ENCODE peak calls at places on chromosomes 1 and 21, in five cellular contexts. One of them, this sample, is unnamed.

GRCh38 chr1:181033799-181034391 is at the start of gene MR1:
- DNase-seq in breast epithelium: no peak
- DNase-seq in HFF-Myc: no peak
- DNase-seq in tibial nerve: no peak
- DNase-seq in endodermal cell: no peak
- DNase-seq in this sample: peak

GRCh38 chr1:203126866-203127671 is 457 bp upstream of the ADORA1 start:
- DNase-seq in endodermal cell: peak
- DNase-seq in breast epithelium: no peak
- DNase-seq in tibial nerve: no peak
- DNase-seq in HFF-Myc: no peak
- DNase-seq in this sample: no peak

GRCh38 chr1:19405195-19405760 is 80.1 kb downstream of the CAPZB start:
- DNase-seq in breast epithelium: no peak
- DNase-seq in tibial nerve: no peak
- DNase-seq in endodermal cell: no peak
- DNase-seq in HFF-Myc: no peak
- DNase-seq in this sample: no peak

GRCh38 chr1:45205000-45205909 is 1.1 kb downstream of the ZSWIM5 start:
- DNase-seq in endodermal cell: peak
- DNase-seq in breast epithelium: no peak
- DNase-seq in tibial nerve: peak
- DNase-seq in HFF-Myc: no peak
- DNase-seq in this sample: peak

GRCh38 chr1:160681067-160681890 is 30.3 kb downstream of the CD48 start:
- DNase-seq in breast epithelium: no peak
- DNase-seq in tibial nerve: no peak
- DNase-seq in HFF-Myc: peak
- DNase-seq in endodermal cell: peak
- DNase-seq in this sample: peak

GRCh38 chr1:212669102-212669501 is 30.5 kb downstream of the BATF3 start:
- DNase-seq in breast epithelium: no peak
- DNase-seq in HFF-Myc: no peak
- DNase-seq in endodermal cell: peak
- DNase-seq in tibial nerve: no peak
- DNase-seq in this sample: no peak

GRCh38 chr1:941588-942383 is 17.3 kb downstream of the NOC2L start:
- DNase-seq in breast epithelium: peak
- DNase-seq in HFF-Myc: no peak
- DNase-seq in endodermal cell: peak
- DNase-seq in tibial nerve: no peak
- DNase-seq in this sample: peak

GRCh38 chr1:234699795-234700665 is 90.1 kb upstream of the IRF2BP2 start:
- DNase-seq in breast epithelium: peak
- DNase-seq in HFF-Myc: peak
- DNase-seq in tibial nerve: no peak
- DNase-seq in endodermal cell: no peak
- DNase-seq in this sample: no peak

GRCh38 chr1:188769936-188770335 is 1707.7 kb downstream of the BRINP3 start:
- DNase-seq in endodermal cell: no peak
- DNase-seq in HFF-Myc: no peak
- DNase-seq in tibial nerve: no peak
- DNase-seq in breast epithelium: no peak
- DNase-seq in this sample: no peak

GRCh38 chr1:50427818-50428779 is 4.9 kb upstream of the DMRTA2 start:
- DNase-seq in tibial nerve: no peak
- DNase-seq in endodermal cell: peak
- DNase-seq in HFF-Myc: no peak
- DNase-seq in breast epithelium: no peak
- DNase-seq in this sample: no peak

GRCh38 chr1:68528243-68528642 is 31.4 kb upstream of the DEPDC1 start:
- DNase-seq in breast epithelium: no peak
- DNase-seq in tibial nerve: no peak
- DNase-seq in HFF-Myc: no peak
- DNase-seq in endodermal cell: no peak
- DNase-seq in this sample: no peak

GRCh38 chr1:200900877-200901276 is 6.2 kb downstream of the INAVA start:
- DNase-seq in HFF-Myc: no peak
- DNase-seq in endodermal cell: no peak
- DNase-seq in tibial nerve: no peak
- DNase-seq in breast epithelium: no peak
- DNase-seq in this sample: no peak

GRCh38 chr1:21021311-21021710 is 155.4 kb downstream of the EIF4G3 start:
- DNase-seq in HFF-Myc: no peak
- DNase-seq in breast epithelium: no peak
- DNase-seq in tibial nerve: no peak
- DNase-seq in endodermal cell: no peak
- DNase-seq in this sample: no peak

GRCh38 chr1:167905182-167905581 is 8.8 kb downstream of the ADCY10 start:
- DNase-seq in HFF-Myc: no peak
- DNase-seq in endodermal cell: no peak
- DNase-seq in tibial nerve: no peak
- DNase-seq in breast epithelium: no peak
- DNase-seq in this sample: no peak

GRCh38 chr21:38997756-38998155 is 185.5 kb downstream of the PSMG1 start:
- DNase-seq in endodermal cell: no peak
- DNase-seq in tibial nerve: no peak
- DNase-seq in breast epithelium: no peak
- DNase-seq in HFF-Myc: no peak
- DNase-seq in this sample: no peak

GRCh38 chr1:31376374-31377134 is 3.7 kb upstream of the FABP3 start:
- DNase-seq in endodermal cell: peak
- DNase-seq in breast epithelium: no peak
- DNase-seq in tibial nerve: no peak
- DNase-seq in HFF-Myc: peak
- DNase-seq in this sample: peak

GRCh38 chr21:37427221-37427620 is 60.6 kb downstream of the DYRK1A start:
- DNase-seq in endodermal cell: no peak
- DNase-seq in tibial nerve: no peak
- DNase-seq in breast epithelium: no peak
- DNase-seq in HFF-Myc: no peak
- DNase-seq in this sample: no peak

GRCh38 chr1:99170516-99170915 is 93.8 kb upstream of the PLPPR4 start:
- DNase-seq in breast epithelium: no peak
- DNase-seq in tibial nerve: no peak
- DNase-seq in endodermal cell: no peak
- DNase-seq in HFF-Myc: no peak
- DNase-seq in this sample: no peak

GRCh38 chr1:21564521-21565095 is 55.4 kb downstream of the ALPL start:
- DNase-seq in tibial nerve: no peak
- DNase-seq in HFF-Myc: no peak
- DNase-seq in breast epithelium: no peak
- DNase-seq in endodermal cell: no peak
- DNase-seq in this sample: no peak

GRCh38 chr1:204591473-204592090 is 75.4 kb downstream of the MDM4 start:
- DNase-seq in tibial nerve: no peak
- DNase-seq in endodermal cell: no peak
- DNase-seq in breast epithelium: no peak
- DNase-seq in HFF-Myc: no peak
- DNase-seq in this sample: no peak

GRCh38 chr1:18805925-18806849 is 53.3 kb downstream of the TAS1R2 start:
- DNase-seq in breast epithelium: no peak
- DNase-seq in HFF-Myc: no peak
- DNase-seq in tibial nerve: no peak
- DNase-seq in endodermal cell: no peak
- DNase-seq in this sample: peak

GRCh38 chr1:99808391-99809115 is 41.6 kb upstream of the AGL start:
- DNase-seq in breast epithelium: no peak
- DNase-seq in HFF-Myc: peak
- DNase-seq in endodermal cell: peak
- DNase-seq in tibial nerve: no peak
- DNase-seq in this sample: peak

GRCh38 chr1:203800001-203800400 is 4.6 kb downstream of the ZBED6 start:
- DNase-seq in tibial nerve: no peak
- DNase-seq in HFF-Myc: no peak
- DNase-seq in breast epithelium: no peak
- DNase-seq in endodermal cell: no peak
- DNase-seq in this sample: no peak

GRCh38 chr1:162040657-162041056 is 17.0 kb upstream of the OLFML2B start:
- DNase-seq in endodermal cell: no peak
- DNase-seq in tibial nerve: no peak
- DNase-seq in HFF-Myc: no peak
- DNase-seq in breast epithelium: no peak
- DNase-seq in this sample: no peak

GRCh38 chr1:54273837-54274192 is 73.8 kb downstream of the MRPL37 start:
- DNase-seq in breast epithelium: no peak
- DNase-seq in tibial nerve: peak
- DNase-seq in endodermal cell: peak
- DNase-seq in HFF-Myc: no peak
- DNase-seq in this sample: peak

GRCh38 chr1:180636138-180636537 is 4.3 kb downstream of the XPR1 start:
- DNase-seq in tibial nerve: no peak
- DNase-seq in endodermal cell: no peak
- DNase-seq in HFF-Myc: no peak
- DNase-seq in breast epithelium: no peak
- DNase-seq in this sample: no peak

GRCh38 chr1:53328009-53328489 is at the start of gene LRP8:
- DNase-seq in endodermal cell: peak
- DNase-seq in HFF-Myc: no peak
- DNase-seq in breast epithelium: no peak
- DNase-seq in tibial nerve: peak
- DNase-seq in this sample: peak

GRCh38 chr1:244239261-244239770 is 188.2 kb downstream of the ZBTB18 start:
- DNase-seq in HFF-Myc: no peak
- DNase-seq in breast epithelium: no peak
- DNase-seq in tibial nerve: no peak
- DNase-seq in endodermal cell: peak
- DNase-seq in this sample: no peak

GRCh38 chr1:245969274-245969673 is 537.8 kb downstream of the SMYD3 start:
- DNase-seq in endodermal cell: no peak
- DNase-seq in HFF-Myc: peak
- DNase-seq in breast epithelium: no peak
- DNase-seq in tibial nerve: no peak
- DNase-seq in this sample: peak

GRCh38 chr1:97581614-97582051 is 339.2 kb downstream of the DPYD start:
- DNase-seq in HFF-Myc: no peak
- DNase-seq in breast epithelium: no peak
- DNase-seq in endodermal cell: peak
- DNase-seq in tibial nerve: no peak
- DNase-seq in this sample: peak

GRCh38 chr21:35506352-35506751 is 457.2 kb upstream of the RUNX1 start:
- DNase-seq in HFF-Myc: no peak
- DNase-seq in endodermal cell: no peak
- DNase-seq in tibial nerve: no peak
- DNase-seq in breast epithelium: no peak
- DNase-seq in this sample: no peak

GRCh38 chr1:93907718-93908117 is 1.5 kb downstream of the GCLM start:
- DNase-seq in breast epithelium: no peak
- DNase-seq in tibial nerve: no peak
- DNase-seq in endodermal cell: no peak
- DNase-seq in HFF-Myc: peak
- DNase-seq in this sample: peak
- H3K4me3 ChIP-seq in breast epithelium: peak
- H3K4me3 ChIP-seq in tibial nerve: peak
- H3K4me3 ChIP-seq in endodermal cell: peak
- H3K4me3 ChIP-seq in HFF-Myc: peak
- H3K4me3 ChIP-seq in this sample: peak

DNA sequence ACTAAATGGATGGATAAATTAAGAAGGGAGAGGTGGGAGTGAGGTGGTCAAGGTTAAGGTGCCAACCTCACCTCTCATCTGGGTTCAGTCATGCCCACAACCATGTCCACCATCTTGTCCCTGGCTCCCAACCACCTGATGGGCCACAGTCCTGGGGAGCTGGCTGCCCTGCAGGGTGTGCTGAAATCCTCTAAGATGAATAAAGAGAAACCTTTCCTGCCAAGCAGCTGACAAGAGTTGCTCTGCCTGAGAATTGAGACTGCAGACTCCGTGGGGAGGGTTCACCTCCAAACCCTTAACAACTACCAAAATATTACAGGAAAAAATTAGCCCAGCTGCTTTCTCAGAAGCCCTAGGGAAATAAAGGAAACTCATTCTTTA is 15.2 kb upstream of the FGR start:
- DNase-seq in HFF-Myc: no peak
- DNase-seq in endodermal cell: peak
- DNase-seq in breast epithelium: no peak
- DNase-seq in tibial nerve: no peak
- DNase-seq in this sample: no peak
- H3K4me3 ChIP-seq in HFF-Myc: no peak
- H3K4me3 ChIP-seq in endodermal cell: no peak
- H3K4me3 ChIP-seq in breast epithelium: no peak
- H3K4me3 ChIP-seq in tibial nerve: no peak
- H3K4me3 ChIP-seq in this sample: no peak

GRCh38 chr1:184696403-184696802 is 58.3 kb downstream of the EDEM3 start:
- DNase-seq in endodermal cell: peak
- DNase-seq in HFF-Myc: no peak
- DNase-seq in breast epithelium: no peak
- DNase-seq in tibial nerve: no peak
- DNase-seq in this sample: no peak

GRCh38 chr1:184701821-184702220 is 52.8 kb downstream of the EDEM3 start:
- DNase-seq in breast epithelium: no peak
- DNase-seq in endodermal cell: no peak
- DNase-seq in tibial nerve: no peak
- DNase-seq in HFF-Myc: no peak
- DNase-seq in this sample: no peak

GRCh38 chr1:184695023-184695422 is 59.6 kb downstream of the EDEM3 start:
- DNase-seq in breast epithelium: no peak
- DNase-seq in tibial nerve: no peak
- DNase-seq in endodermal cell: no peak
- DNase-seq in HFF-Myc: no peak
- DNase-seq in this sample: no peak

GRCh38 chr1:184698969-184699368 is 55.7 kb downstream of the EDEM3 start:
- DNase-seq in HFF-Myc: no peak
- DNase-seq in endodermal cell: no peak
- DNase-seq in breast epithelium: no peak
- DNase-seq in tibial nerve: no peak
- DNase-seq in this sample: no peak

DNA sequence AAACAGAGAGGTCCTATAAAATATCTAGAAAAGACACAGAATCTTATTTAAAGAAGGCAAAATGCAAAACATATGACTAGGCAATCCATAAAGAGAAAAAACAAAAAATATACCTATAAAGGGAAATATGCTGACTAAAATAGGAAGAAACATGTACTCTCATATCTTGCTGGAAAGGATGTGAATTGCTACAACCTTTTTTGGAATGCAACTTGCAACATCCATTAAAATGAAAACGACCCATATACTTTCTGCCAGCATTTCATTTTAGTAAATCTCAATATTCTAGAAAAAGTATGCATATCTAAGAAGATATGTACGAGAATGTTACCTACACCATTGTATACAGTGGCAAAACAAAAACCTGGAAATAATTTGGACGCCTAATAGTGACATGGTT is 56.7 kb downstream of the EDEM3 start:
- DNase-seq in endodermal cell: no peak
- DNase-seq in tibial nerve: no peak
- DNase-seq in HFF-Myc: no peak
- DNase-seq in breast epithelium: no peak
- DNase-seq in this sample: no peak
- H3K4me3 ChIP-seq in endodermal cell: no peak
- H3K4me3 ChIP-seq in tibial nerve: no peak
- H3K4me3 ChIP-seq in HFF-Myc: no peak
- H3K4me3 ChIP-seq in breast epithelium: no peak
- H3K4me3 ChIP-seq in this sample: no peak

GRCh38 chr1:185368313-185368712 is 51.3 kb upstream of the IVNS1ABP start:
- DNase-seq in endodermal cell: no peak
- DNase-seq in tibial nerve: no peak
- DNase-seq in breast epithelium: no peak
- DNase-seq in HFF-Myc: no peak
- DNase-seq in this sample: no peak
- H3K4me3 ChIP-seq in endodermal cell: no peak
- H3K4me3 ChIP-seq in tibial nerve: no peak
- H3K4me3 ChIP-seq in breast epithelium: no peak
- H3K4me3 ChIP-seq in HFF-Myc: no peak
- H3K4me3 ChIP-seq in this sample: no peak

This sample was measured in MG63.